ENCODE peak calls at places on chromosome 2, in five cellular contexts. T is brain microvascular endothelial cell, H is Panc1, B is spleen, K is upper lobe of right lung. E is an unnamed sample.

GRCh38 chr2:17506736-17507616 is 11.3 kb downstream of the RAD51AP2 start:
- DNase-seq in T (no peak), H (no peak), B (no peak), K (no peak), E (no peak)

GRCh38 chr2:8549273-8549922 is 132.5 kb upstream of the ID2 start:
- DNase-seq in T (no peak), H (no peak), B (no peak), K (no peak), E (no peak)

GRCh38 chr2:219632758-219633101 is 5.3 kb downstream of the SLC4A3 start:
- DNase-seq in T (no peak), H (no peak), B (peak), K (no peak), E (no peak)

GRCh38 chr2:36507408-36507812 is 90.6 kb downstream of the FEZ2 start:
- DNase-seq in T (peak), H (peak), B (no peak), K (no peak), E (no peak)

GRCh38 chr2:3461781-3462492 is 57.4 kb downstream of the ADI1 start:
- DNase-seq in T (no peak), H (peak), B (peak), K (no peak), E (peak)

GRCh38 chr2:43273477-43273876 is 47.1 kb upstream of the ZFP36L2 start:
- DNase-seq in T (peak), H (no peak), B (no peak), K (no peak), E (no peak)

GRCh38 chr2:217058791-217059755 is 199.2 kb upstream of the TNP1 start:
- DNase-seq in T (no peak), H (no peak), B (no peak), K (no peak), E (no peak)

GRCh38 chr2:25177369-25177641 is 8.9 kb upstream of the POMC start:
- DNase-seq in T (no peak), H (no peak), B (no peak), K (no peak), E (no peak)

GRCh38 chr2:71510938-71511337 is 57.6 kb downstream of the DYSF start:
- DNase-seq in T (no peak), H (no peak), B (peak), K (peak), E (no peak)

GRCh38 chr2:131104487-131105155 is 515 bp upstream of the PLEKHB2 start:
- DNase-seq in T (peak), H (peak), B (peak), K (peak), E (peak)

GRCh38 chr2:31785876-31786275 is 205.1 kb upstream of the SRD5A2 start:
- DNase-seq in T (no peak), H (no peak), B (no peak), K (no peak), E (no peak)

GRCh38 chr2:234060236-234060635 is 9.7 kb downstream of the SPP2 start:
- DNase-seq in T (no peak), H (no peak), B (no peak), K (no peak), E (no peak)

GRCh38 chr2:149166958-149167810 is 128.7 kb downstream of the LYPD6B start:
- DNase-seq in T (no peak), H (no peak), B (no peak), K (no peak), E (peak)

GRCh38 chr2:10180271-10180670 is 57.7 kb downstream of the RRM2 start:
- DNase-seq in T (no peak), H (no peak), B (peak), K (no peak), E (no peak)

GRCh38 chr2:121071058-121071504 is 213.9 kb downstream of the TFCP2L1 start:
- DNase-seq in T (peak), H (no peak), B (no peak), K (peak), E (peak)

GRCh38 chr2:211157856-211158463 is 601.6 kb downstream of the CPS1 start:
- DNase-seq in T (peak), H (peak), B (peak), K (peak), E (peak)

GRCh38 chr2:112674229-112674628 is 28.5 kb downstream of the SLC20A1 start:
- DNase-seq in T (no peak), H (no peak), B (peak), K (peak), E (peak)

GRCh38 chr2:173205375-173205774 is 129.7 kb downstream of the MAP3K20 start:
- DNase-seq in T (no peak), H (no peak), B (no peak), K (no peak), E (no peak)

GRCh38 chr2:43737855-43738254 is 36.0 kb upstream of the DYNC2LI1 start:
- DNase-seq in T (no peak), H (no peak), B (no peak), K (no peak), E (no peak)

GRCh38 chr2:57720728-57721627 is 325.6 kb upstream of the VRK2 start:
- DNase-seq in T (peak), H (peak), B (no peak), K (peak), E (peak)

GRCh38 chr2:198173242-198173641 is 368.8 kb downstream of the PLCL1 start:
- DNase-seq in T (no peak), H (no peak), B (no peak), K (no peak), E (no peak)
- H3K27ac ChIP-seq in T (no peak), H (no peak), B (no peak), K (no peak), E (no peak)

GRCh38 chr2:24007693-24008092 is 2.2 kb upstream of the MFSD2B start:
- DNase-seq in T (no peak), H (no peak), B (no peak), K (no peak), E (no peak)

GRCh38 chr2:24010477-24011277 is 792 bp downstream of the MFSD2B start:
- DNase-seq in T (no peak), H (no peak), B (no peak), K (no peak), E (no peak)

GRCh38 chr2:24008672-24009366 is 1.1 kb upstream of the MFSD2B start:
- DNase-seq in T (no peak), H (no peak), B (no peak), K (no peak), E (no peak)

GRCh38 chr2:24009680-24010476 is at the start of gene MFSD2B:
- DNase-seq in T (no peak), H (no peak), B (no peak), K (no peak), E (no peak)

GRCh38 chr2:24009367-24009679 is 562 bp upstream of the MFSD2B start:
- DNase-seq in T (no peak), H (no peak), B (no peak), K (no peak), E (no peak)
- H3K4me3 ChIP-seq in T (peak), H (no peak), B (no peak), K (no peak), E (no peak)

GRCh38 chr2:129192117-129192516 is 787.3 kb upstream of the RAB6C start:
- DNase-seq in T (no peak), H (no peak), B (no peak), K (no peak), E (no peak)
- H3K27ac ChIP-seq in T (no peak), H (no peak), B (no peak), K (no peak), E (no peak)

GRCh38 chr2:185738679-185739472 is at the start of gene FSIP2:
- DNase-seq in T (peak), H (no peak), B (peak), K (peak), E (peak)
- H3K4me3 ChIP-seq in T (peak), H (peak), B (no peak), K (no peak), E (no peak)

DNA sequence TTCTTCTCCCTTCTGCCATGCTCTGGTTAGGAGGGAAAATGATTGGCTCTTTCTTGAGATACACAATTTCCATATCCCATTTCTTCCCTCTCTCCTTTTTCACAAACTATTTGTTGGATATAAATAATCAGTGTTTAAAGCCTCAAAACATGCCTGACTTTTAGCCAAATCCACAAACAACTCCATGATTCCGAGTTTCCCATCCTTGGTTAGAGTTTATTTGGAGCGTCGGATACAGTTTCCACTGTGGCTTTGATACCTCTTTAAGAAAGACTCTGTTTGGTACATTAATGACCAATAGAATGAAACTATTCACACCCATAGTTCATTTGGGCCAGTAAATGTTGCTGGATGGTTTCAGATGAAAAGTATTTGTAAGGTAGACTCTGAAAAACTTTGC is 5.9 kb upstream of the FHL2 start:
- DNase-seq in T (no peak), H (no peak), B (no peak), K (no peak), E (no peak)
- H3K27ac ChIP-seq in T (peak), H (peak), B (no peak), K (no peak), E (no peak)

GRCh38 chr2:88115825-88116518 is 11.9 kb downstream of the FABP1 start:
- DNase-seq in T (no peak), H (no peak), B (no peak), K (no peak), E (no peak)

GRCh38 chr2:88110830-88111229 is 17.0 kb downstream of the FABP1 start:
- DNase-seq in T (no peak), H (no peak), B (no peak), K (no peak), E (no peak)

GRCh38 chr2:88114821-88115220 is 13.0 kb downstream of the FABP1 start:
- DNase-seq in T (no peak), H (no peak), B (no peak), K (no peak), E (no peak)

GRCh38 chr2:88116669-88117432 is 11.0 kb downstream of the FABP1 start:
- DNase-seq in T (no peak), H (no peak), B (no peak), K (no peak), E (no peak)

DNA sequence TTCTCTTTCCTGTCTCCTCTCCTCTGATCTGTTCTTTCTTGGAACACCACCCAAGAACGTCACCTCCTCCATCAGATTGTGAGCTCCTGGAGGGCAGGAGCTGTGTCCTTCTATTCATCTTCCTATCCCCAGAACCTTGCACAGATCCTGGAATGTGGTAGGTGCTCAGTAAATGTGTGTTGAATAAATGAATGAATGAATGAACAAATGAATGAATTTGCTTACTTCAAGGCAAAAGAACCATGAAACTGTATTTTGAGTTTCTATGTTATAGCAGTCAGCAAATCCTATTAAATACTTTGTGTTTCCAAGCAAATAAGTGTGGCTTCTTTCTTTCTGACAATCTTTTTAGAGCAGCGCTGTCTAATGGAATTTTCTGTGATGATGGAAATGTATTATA is 14.8 kb downstream of the FABP1 start:
- DNase-seq in T (no peak), H (no peak), B (no peak), K (no peak), E (no peak)
- H3K4me3 ChIP-seq in T (no peak), H (no peak), B (no peak), K (no peak), E (no peak)

GRCh38 chr2:230627806-230628724 is 84.6 kb upstream of the CAB39 start:
- DNase-seq in T (peak), H (no peak), B (peak), K (no peak), E (no peak)

GRCh38 chr2:230636684-230637271 is 75.9 kb upstream of the CAB39 start:
- DNase-seq in T (no peak), H (no peak), B (no peak), K (no peak), E (no peak)

GRCh38 chr2:230634146-230634545 is 78.5 kb upstream of the CAB39 start:
- DNase-seq in T (no peak), H (no peak), B (no peak), K (no peak), E (no peak)

DNA sequence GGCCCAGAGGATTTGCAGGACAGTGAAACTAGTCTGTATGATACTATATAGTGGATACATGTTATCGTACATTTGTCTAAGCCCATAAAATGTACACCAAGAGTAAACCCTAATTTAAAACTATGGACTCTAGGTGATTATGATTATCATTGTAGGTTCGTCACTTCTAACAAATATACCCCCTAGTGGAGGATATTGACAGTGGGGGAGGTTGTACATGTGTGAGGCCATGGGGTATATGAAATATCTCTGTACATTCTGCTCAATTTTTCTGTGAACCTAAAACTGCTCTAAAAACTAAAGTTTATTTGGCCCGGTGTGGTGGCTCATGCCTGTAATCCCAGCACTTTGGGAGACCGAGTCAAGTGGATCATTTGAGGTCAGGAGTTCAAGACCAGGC is 81.2 kb upstream of the CAB39 start:
- DNase-seq in T (no peak), H (no peak), B (no peak), K (no peak), E (no peak)
- H3K27ac ChIP-seq in T (no peak), H (no peak), B (no peak), K (no peak), E (no peak)

DNA sequence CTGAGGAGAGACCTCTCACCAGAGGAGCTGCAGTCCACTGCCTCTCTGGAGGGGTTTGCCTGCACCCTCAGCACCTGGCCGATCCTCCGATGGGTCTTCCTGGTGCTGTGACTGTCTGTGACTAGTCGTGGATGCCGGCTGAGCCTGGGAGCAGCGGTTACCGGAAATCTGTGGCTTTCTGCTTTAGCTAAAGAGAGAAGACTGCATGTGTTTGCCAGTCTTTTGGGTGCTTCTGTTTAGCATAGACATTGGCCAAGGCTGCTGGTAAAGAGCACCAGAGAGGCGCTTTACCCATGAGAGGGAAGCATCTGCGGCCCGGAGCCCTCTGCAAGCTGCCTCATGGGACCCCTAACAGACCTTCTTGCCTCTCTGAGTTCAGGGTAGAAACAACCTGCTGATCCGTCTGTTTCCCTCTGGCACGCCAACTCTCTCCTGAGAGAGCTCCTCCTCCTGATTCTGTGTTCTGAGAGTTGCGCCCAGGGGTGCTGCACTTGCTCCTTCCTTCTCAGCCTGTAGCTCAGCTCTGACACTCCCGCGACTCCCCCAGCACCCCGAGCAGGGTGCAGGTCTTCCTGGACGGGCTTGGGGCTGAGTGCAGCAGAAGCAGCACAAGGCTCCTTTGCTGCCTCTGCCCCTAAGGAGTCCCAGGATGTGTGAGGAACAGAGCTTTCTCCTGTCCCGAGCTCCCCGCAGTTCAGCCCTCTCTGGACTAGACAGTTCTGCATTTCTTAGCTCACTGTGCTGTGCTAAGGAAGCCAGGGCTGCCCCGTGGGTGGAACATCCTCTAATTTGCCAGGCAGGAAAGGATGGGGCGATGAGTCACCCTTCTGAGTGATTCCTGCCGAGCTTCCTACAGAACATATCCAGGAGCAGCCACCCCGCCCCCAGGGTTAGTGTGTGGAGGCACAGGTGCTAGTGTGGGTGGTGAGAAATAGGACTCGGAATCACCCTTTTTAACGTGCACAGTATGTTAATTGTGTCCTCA is 203.2 kb downstream of the SH3RF3 start:
- DNase-seq in T (peak), H (no peak), B (peak), K (peak), E (peak)
- H3K4me3 ChIP-seq in T (peak), H (no peak), B (peak), K (peak), E (peak)

DNA sequence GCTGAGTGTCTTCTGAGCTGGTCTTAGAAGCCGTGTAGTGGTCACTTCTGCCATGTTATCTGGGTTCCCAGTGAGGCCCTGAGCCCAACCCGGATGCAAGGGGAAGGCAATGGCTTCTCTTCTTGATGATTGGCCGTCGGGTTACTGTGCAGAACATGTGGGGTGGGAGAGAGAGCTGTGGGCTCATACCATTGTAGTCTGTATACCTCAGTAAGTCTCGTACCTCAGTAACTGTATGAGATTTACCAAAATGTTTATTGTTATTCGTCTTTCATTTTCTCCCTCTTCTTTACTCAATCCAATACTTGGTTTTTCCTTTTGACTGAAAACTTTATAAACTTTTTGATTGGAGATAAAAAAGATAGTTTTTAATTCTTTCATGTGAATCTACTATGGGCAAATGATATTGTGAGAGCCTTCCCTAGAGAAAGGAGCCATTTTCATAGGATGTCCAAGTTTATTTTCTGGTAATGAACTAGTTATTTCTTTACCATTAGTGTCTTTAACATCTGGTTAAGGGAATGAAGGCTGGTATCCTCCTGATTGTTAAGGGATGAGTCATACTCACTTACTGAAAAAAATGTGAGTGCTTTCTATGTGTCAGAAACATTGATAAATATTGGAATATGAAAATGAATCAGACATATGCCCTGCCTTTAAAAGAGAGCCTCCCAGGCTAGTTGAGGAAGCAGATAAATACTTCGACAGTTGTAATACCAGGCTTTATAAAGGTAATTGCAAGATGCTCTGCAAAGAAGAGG is 129.9 kb downstream of the PRPF40A start:
- DNase-seq in T (no peak), H (no peak), B (no peak), K (no peak), E (peak)
- H3K27ac ChIP-seq in T (no peak), H (no peak), B (no peak), K (no peak), E (no peak)

E was measured in HL-60.